ENCODE peak calls at places on chromosomes 3 and 15, in ten cellular contexts. One of them, this sample, is unnamed.

GRCh38 chr3:168431436-168431835 is 335.7 kb upstream of the GOLIM4 start:
- DNase-seq in RWPE1: no peak
- DNase-seq in HCT116: no peak
- DNase-seq in breast epithelium: no peak
- DNase-seq in foreskin keratinocyte: no peak
- DNase-seq in NB4: no peak
- DNase-seq in fibroblast of pulmonary artery: no peak
- DNase-seq in BJ: no peak
- DNase-seq in prostate gland: no peak
- DNase-seq in brain microvascular endothelial cell: peak
- DNase-seq in this sample: no peak

GRCh38 chr3:192090586-192090985 is 629.6 kb downstream of the PYDC2 start:
- DNase-seq in RWPE1: no peak
- DNase-seq in HCT116: peak
- DNase-seq in breast epithelium: no peak
- DNase-seq in foreskin keratinocyte: peak
- DNase-seq in NB4: peak
- DNase-seq in fibroblast of pulmonary artery: no peak
- DNase-seq in BJ: no peak
- DNase-seq in prostate gland: no peak
- DNase-seq in brain microvascular endothelial cell: no peak
- DNase-seq in this sample: no peak

GRCh38 chr3:9930804-9931418 is 2.7 kb upstream of the CRELD1 start:
- DNase-seq in RWPE1: no peak
- DNase-seq in HCT116: no peak
- DNase-seq in breast epithelium: no peak
- DNase-seq in foreskin keratinocyte: no peak
- DNase-seq in NB4: peak
- DNase-seq in fibroblast of pulmonary artery: peak
- DNase-seq in BJ: no peak
- DNase-seq in prostate gland: no peak
- DNase-seq in brain microvascular endothelial cell: no peak
- DNase-seq in this sample: no peak

GRCh38 chr3:171349392-171349791 is 110.8 kb downstream of the TNIK start:
- DNase-seq in RWPE1: no peak
- DNase-seq in HCT116: no peak
- DNase-seq in breast epithelium: no peak
- DNase-seq in foreskin keratinocyte: peak
- DNase-seq in NB4: no peak
- DNase-seq in fibroblast of pulmonary artery: no peak
- DNase-seq in BJ: peak
- DNase-seq in prostate gland: no peak
- DNase-seq in brain microvascular endothelial cell: no peak
- DNase-seq in this sample: no peak

GRCh38 chr15:34271493-34271892 is 46.7 kb downstream of the EMC4 start:
- DNase-seq in RWPE1: peak
- DNase-seq in HCT116: no peak
- DNase-seq in breast epithelium: no peak
- DNase-seq in foreskin keratinocyte: peak
- DNase-seq in NB4: peak
- DNase-seq in fibroblast of pulmonary artery: peak
- DNase-seq in BJ: peak
- DNase-seq in prostate gland: no peak
- DNase-seq in brain microvascular endothelial cell: peak
- DNase-seq in this sample: no peak

GRCh38 chr3:16511561-16512434 is 1.7 kb downstream of the RFTN1 start:
- DNase-seq in RWPE1: no peak
- DNase-seq in HCT116: no peak
- DNase-seq in breast epithelium: peak
- DNase-seq in foreskin keratinocyte: peak
- DNase-seq in NB4: peak
- DNase-seq in fibroblast of pulmonary artery: peak
- DNase-seq in BJ: no peak
- DNase-seq in prostate gland: no peak
- DNase-seq in brain microvascular endothelial cell: peak
- DNase-seq in this sample: peak

GRCh38 chr3:169869484-169870304 is at the start of gene LRRC31:
- DNase-seq in RWPE1: no peak
- DNase-seq in HCT116: no peak
- DNase-seq in breast epithelium: no peak
- DNase-seq in foreskin keratinocyte: no peak
- DNase-seq in NB4: no peak
- DNase-seq in fibroblast of pulmonary artery: no peak
- DNase-seq in BJ: no peak
- DNase-seq in prostate gland: no peak
- DNase-seq in brain microvascular endothelial cell: no peak
- DNase-seq in this sample: no peak

GRCh38 chr3:58260261-58260731 is 22.7 kb downstream of the ABHD6 start:
- DNase-seq in RWPE1: no peak
- DNase-seq in HCT116: peak
- DNase-seq in breast epithelium: no peak
- DNase-seq in foreskin keratinocyte: no peak
- DNase-seq in NB4: peak
- DNase-seq in fibroblast of pulmonary artery: peak
- DNase-seq in BJ: peak
- DNase-seq in prostate gland: no peak
- DNase-seq in brain microvascular endothelial cell: peak
- DNase-seq in this sample: no peak

GRCh38 chr3:159266779-159267178 is 464.9 kb downstream of the MFSD1 start:
- DNase-seq in RWPE1: peak
- DNase-seq in HCT116: peak
- DNase-seq in breast epithelium: no peak
- DNase-seq in foreskin keratinocyte: peak
- DNase-seq in NB4: peak
- DNase-seq in fibroblast of pulmonary artery: peak
- DNase-seq in BJ: no peak
- DNase-seq in prostate gland: no peak
- DNase-seq in brain microvascular endothelial cell: no peak
- DNase-seq in this sample: no peak

GRCh38 chr3:162602619-162603018 is 1106.0 kb downstream of the OTOL1 start:
- DNase-seq in RWPE1: no peak
- DNase-seq in HCT116: no peak
- DNase-seq in breast epithelium: no peak
- DNase-seq in foreskin keratinocyte: no peak
- DNase-seq in NB4: no peak
- DNase-seq in fibroblast of pulmonary artery: no peak
- DNase-seq in BJ: no peak
- DNase-seq in prostate gland: no peak
- DNase-seq in brain microvascular endothelial cell: no peak
- DNase-seq in this sample: no peak

GRCh38 chr3:123028233-123028828 is 768 bp upstream of the SEMA5B start:
- DNase-seq in RWPE1: peak
- DNase-seq in HCT116: peak
- DNase-seq in breast epithelium: no peak
- DNase-seq in foreskin keratinocyte: peak
- DNase-seq in NB4: peak
- DNase-seq in fibroblast of pulmonary artery: peak
- DNase-seq in BJ: no peak
- DNase-seq in prostate gland: peak
- DNase-seq in brain microvascular endothelial cell: peak
- DNase-seq in this sample: peak

GRCh38 chr3:126349071-126349470 is 8.1 kb downstream of the KLF15 start:
- DNase-seq in RWPE1: no peak
- DNase-seq in HCT116: no peak
- DNase-seq in breast epithelium: no peak
- DNase-seq in foreskin keratinocyte: no peak
- DNase-seq in NB4: no peak
- DNase-seq in fibroblast of pulmonary artery: no peak
- DNase-seq in BJ: no peak
- DNase-seq in prostate gland: no peak
- DNase-seq in brain microvascular endothelial cell: no peak
- DNase-seq in this sample: peak

GRCh38 chr3:113953677-113954076 is 5.9 kb downstream of the ZDHHC23 start:
- DNase-seq in RWPE1: no peak
- DNase-seq in HCT116: no peak
- DNase-seq in breast epithelium: peak
- DNase-seq in foreskin keratinocyte: no peak
- DNase-seq in NB4: peak
- DNase-seq in fibroblast of pulmonary artery: peak
- DNase-seq in BJ: no peak
- DNase-seq in prostate gland: no peak
- DNase-seq in brain microvascular endothelial cell: no peak
- DNase-seq in this sample: no peak

GRCh38 chr3:158213461-158213860 is 103.6 kb downstream of the RSRC1 start:
- DNase-seq in RWPE1: no peak
- DNase-seq in HCT116: no peak
- DNase-seq in breast epithelium: no peak
- DNase-seq in foreskin keratinocyte: no peak
- DNase-seq in NB4: no peak
- DNase-seq in fibroblast of pulmonary artery: no peak
- DNase-seq in BJ: no peak
- DNase-seq in prostate gland: no peak
- DNase-seq in brain microvascular endothelial cell: no peak
- DNase-seq in this sample: no peak
- TF ChIP-seq CTCF in RWPE1: no peak
- TF ChIP-seq CTCF in HCT116: no peak
- TF ChIP-seq CTCF in breast epithelium: no peak
- TF ChIP-seq CTCF in foreskin keratinocyte: no peak
- TF ChIP-seq CTCF in NB4: no peak
- TF ChIP-seq CTCF in fibroblast of pulmonary artery: no peak
- TF ChIP-seq CTCF in BJ: no peak
- TF ChIP-seq CTCF in prostate gland: no peak
- TF ChIP-seq CTCF in brain microvascular endothelial cell: no peak
- TF ChIP-seq CTCF in this sample: no peak

GRCh38 chr3:112417696-112418318 is 81.5 kb downstream of the BTLA start:
- DNase-seq in RWPE1: no peak
- DNase-seq in HCT116: no peak
- DNase-seq in breast epithelium: no peak
- DNase-seq in foreskin keratinocyte: no peak
- DNase-seq in NB4: no peak
- DNase-seq in fibroblast of pulmonary artery: no peak
- DNase-seq in BJ: no peak
- DNase-seq in prostate gland: no peak
- DNase-seq in brain microvascular endothelial cell: no peak
- DNase-seq in this sample: no peak
- TF ChIP-seq CTCF in RWPE1: no peak
- TF ChIP-seq CTCF in HCT116: no peak
- TF ChIP-seq CTCF in breast epithelium: no peak
- TF ChIP-seq CTCF in foreskin keratinocyte: no peak
- TF ChIP-seq CTCF in NB4: no peak
- TF ChIP-seq CTCF in fibroblast of pulmonary artery: no peak
- TF ChIP-seq CTCF in BJ: no peak
- TF ChIP-seq CTCF in prostate gland: no peak
- TF ChIP-seq CTCF in brain microvascular endothelial cell: no peak
- TF ChIP-seq CTCF in this sample: no peak

GRCh38 chr3:112126501-112126900 is 6.5 kb downstream of the GCSAM start:
- DNase-seq in RWPE1: no peak
- DNase-seq in HCT116: no peak
- DNase-seq in breast epithelium: no peak
- DNase-seq in foreskin keratinocyte: peak
- DNase-seq in NB4: no peak
- DNase-seq in fibroblast of pulmonary artery: no peak
- DNase-seq in BJ: no peak
- DNase-seq in prostate gland: no peak
- DNase-seq in brain microvascular endothelial cell: no peak
- DNase-seq in this sample: no peak

GRCh38 chr3:112122870-112123269 is 10.2 kb downstream of the GCSAM start:
- DNase-seq in RWPE1: no peak
- DNase-seq in HCT116: no peak
- DNase-seq in breast epithelium: no peak
- DNase-seq in foreskin keratinocyte: no peak
- DNase-seq in NB4: no peak
- DNase-seq in fibroblast of pulmonary artery: no peak
- DNase-seq in BJ: no peak
- DNase-seq in prostate gland: no peak
- DNase-seq in brain microvascular endothelial cell: no peak
- DNase-seq in this sample: no peak

GRCh38 chr3:112127522-112128494 is 5.2 kb downstream of the GCSAM start:
- DNase-seq in RWPE1: no peak
- DNase-seq in HCT116: no peak
- DNase-seq in breast epithelium: no peak
- DNase-seq in foreskin keratinocyte: no peak
- DNase-seq in NB4: no peak
- DNase-seq in fibroblast of pulmonary artery: no peak
- DNase-seq in BJ: no peak
- DNase-seq in prostate gland: no peak
- DNase-seq in brain microvascular endothelial cell: no peak
- DNase-seq in this sample: no peak

GRCh38 chr3:112123548-112123947 is 9.5 kb downstream of the GCSAM start:
- DNase-seq in RWPE1: no peak
- DNase-seq in HCT116: no peak
- DNase-seq in breast epithelium: no peak
- DNase-seq in foreskin keratinocyte: no peak
- DNase-seq in NB4: no peak
- DNase-seq in fibroblast of pulmonary artery: no peak
- DNase-seq in BJ: no peak
- DNase-seq in prostate gland: no peak
- DNase-seq in brain microvascular endothelial cell: no peak
- DNase-seq in this sample: no peak

DNA sequence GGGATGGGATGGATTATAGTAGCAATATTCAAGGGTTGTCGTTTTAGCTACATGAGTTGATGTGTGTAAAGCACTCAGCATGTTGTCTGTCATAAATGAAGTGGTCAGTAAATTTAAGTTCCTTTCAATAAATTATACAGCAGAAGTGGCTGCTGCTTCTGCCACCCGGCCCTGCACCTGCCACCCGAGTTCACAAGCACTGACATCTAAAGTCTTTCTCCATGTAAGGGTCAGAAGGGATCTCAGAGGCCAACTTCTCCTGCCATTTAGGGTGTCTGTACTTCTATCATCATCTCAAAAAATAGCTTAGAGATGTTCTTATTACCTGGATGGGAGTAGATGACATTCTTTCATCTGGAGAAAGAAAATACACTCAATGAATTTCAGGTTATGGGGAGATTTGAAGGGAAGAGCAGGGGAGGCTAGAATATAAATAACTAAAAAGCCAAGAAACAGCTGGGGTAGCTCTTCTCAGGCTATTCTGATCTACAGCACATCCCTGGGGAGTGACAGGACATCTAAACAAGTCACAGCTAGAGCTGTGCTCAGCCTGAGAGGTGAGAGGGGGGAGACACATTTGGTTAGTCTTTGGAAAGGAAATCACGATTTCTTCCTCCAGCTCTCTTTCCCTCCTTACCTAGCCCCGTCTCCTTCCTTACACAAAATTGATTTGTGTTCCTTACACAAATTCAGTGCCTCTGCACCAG is 8.0 kb downstream of the GCSAM start:
- DNase-seq in RWPE1: no peak
- DNase-seq in HCT116: no peak
- DNase-seq in breast epithelium: no peak
- DNase-seq in foreskin keratinocyte: no peak
- DNase-seq in NB4: no peak
- DNase-seq in fibroblast of pulmonary artery: no peak
- DNase-seq in BJ: no peak
- DNase-seq in prostate gland: no peak
- DNase-seq in brain microvascular endothelial cell: no peak
- DNase-seq in this sample: no peak
- TF ChIP-seq CTCF in RWPE1: no peak
- TF ChIP-seq CTCF in HCT116: no peak
- TF ChIP-seq CTCF in breast epithelium: no peak
- TF ChIP-seq CTCF in foreskin keratinocyte: no peak
- TF ChIP-seq CTCF in NB4: no peak
- TF ChIP-seq CTCF in fibroblast of pulmonary artery: no peak
- TF ChIP-seq CTCF in BJ: no peak
- TF ChIP-seq CTCF in prostate gland: no peak
- TF ChIP-seq CTCF in brain microvascular endothelial cell: no peak
- TF ChIP-seq CTCF in this sample: no peak

DNA sequence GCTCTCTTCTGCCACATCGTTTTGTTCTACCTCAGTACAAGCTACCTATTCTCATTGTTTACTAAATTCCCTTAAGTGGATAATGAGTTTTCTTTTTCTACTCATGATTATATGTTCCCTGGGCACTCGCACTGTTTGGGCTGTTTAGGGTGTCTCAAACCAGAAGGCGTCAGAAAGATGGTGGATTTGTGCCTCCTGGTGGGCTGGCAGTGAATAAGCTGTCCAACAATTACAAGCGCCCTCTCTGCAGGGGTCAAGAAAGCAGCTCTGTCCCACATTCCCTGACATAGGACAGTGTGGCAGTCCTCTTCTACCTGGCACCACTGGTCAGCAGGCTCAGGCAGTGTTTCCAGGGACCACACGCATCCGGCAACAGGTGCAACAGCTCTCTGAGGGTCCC is 173.4 kb upstream of the PPP2R3A start:
- DNase-seq in RWPE1: no peak
- DNase-seq in HCT116: no peak
- DNase-seq in breast epithelium: no peak
- DNase-seq in foreskin keratinocyte: no peak
- DNase-seq in NB4: peak
- DNase-seq in fibroblast of pulmonary artery: no peak
- DNase-seq in BJ: no peak
- DNase-seq in prostate gland: no peak
- DNase-seq in brain microvascular endothelial cell: no peak
- DNase-seq in this sample: no peak
- TF ChIP-seq CTCF in RWPE1: no peak
- TF ChIP-seq CTCF in HCT116: peak
- TF ChIP-seq CTCF in breast epithelium: no peak
- TF ChIP-seq CTCF in foreskin keratinocyte: no peak
- TF ChIP-seq CTCF in NB4: no peak
- TF ChIP-seq CTCF in fibroblast of pulmonary artery: no peak
- TF ChIP-seq CTCF in BJ: no peak
- TF ChIP-seq CTCF in prostate gland: no peak
- TF ChIP-seq CTCF in brain microvascular endothelial cell: no peak
- TF ChIP-seq CTCF in this sample: no peak